ENCODE peak calls at places on chromosomes 4 and X, in eight cellular contexts. T is NCI-H1092 treated with DMSO at 0.1 percent for 48 hours, N is RKO, K is LHCN-M2, I is heart left ventricle, X is GM03348, Z is T1000, W is prostate gland. F is an unnamed sample.
A peak's percentile ranks its signal among the peaks of the same experiment; 100 is the strongest.

GRCh38 chr4:111806331-111806730 is 338.9 kb upstream of the FAM241A start:
- DNase-seq in T (no peak), N (peak; percentile 52), K (peak; percentile 6), I (no peak), X (no peak), Z (no peak), W (no peak), F (no peak)

GRCh38 chr4:152485726-152486276 is 50.1 kb downstream of the FBXW7 start:
- DNase-seq in T (no peak), N (peak; percentile 59), K (peak; percentile 87), I (no peak), X (peak; percentile 7), Z (no peak), W (no peak), F (no peak)

GRCh38 chrX:1902901-1903379 is 288.1 kb downstream of the ASMT start:
- DNase-seq in T (no peak), N (no peak), K (no peak), I (no peak), X (no peak), Z (no peak), W (no peak), F (no peak)

GRCh38 chrX:129478516-129478915 is 44.8 kb downstream of the SMARCA1 start:
- DNase-seq in T (no peak), N (no peak), K (peak; percentile 78), I (no peak), X (no peak), Z (no peak), W (no peak), F (no peak)

GRCh38 chr4:911871-912490 is 20.1 kb downstream of the GAK start:
- DNase-seq in T (no peak), N (no peak), K (no peak), I (no peak), X (no peak), Z (no peak), W (no peak), F (no peak)

GRCh38 chr4:3705236-3705987 is 60.8 kb upstream of the ADRA2C start:
- DNase-seq in T (no peak), N (no peak), K (no peak), I (no peak), X (no peak), Z (no peak), W (no peak), F (no peak)

GRCh38 chrX:132612990-132613564 is 124.2 kb upstream of the MBNL3 start:
- DNase-seq in T (peak; percentile 80), N (peak; percentile 31), K (no peak), I (peak; percentile 56), X (peak; percentile 24), Z (no peak), W (peak; percentile 7), F (no peak)

GRCh38 chr4:6896035-6896434 is 13.6 kb upstream of the TBC1D14 start:
- DNase-seq in T (no peak), N (no peak), K (no peak), I (no peak), X (no peak), Z (no peak), W (no peak), F (no peak)

GRCh38 chrX:47637546-47638195 is 7.9 kb upstream of the CFP start:
- DNase-seq in T (no peak), N (no peak), K (no peak), I (peak; percentile 54), X (no peak), Z (no peak), W (no peak), F (no peak)

GRCh38 chrX:2549874-2550273 is 49.1 kb upstream of the DHRSX start:
- DNase-seq in T (no peak), N (no peak), K (no peak), I (no peak), X (no peak), Z (no peak), W (no peak), F (no peak)

GRCh38 chr4:126710935-126711334 is 921.8 kb upstream of the INTU start:
- DNase-seq in T (no peak), N (no peak), K (no peak), I (no peak), X (no peak), Z (no peak), W (no peak), F (no peak)

GRCh38 chr4:124202106-124202505 is 510.4 kb downstream of the ANKRD50 start:
- DNase-seq in T (no peak), N (peak; percentile 11), K (no peak), I (peak; percentile 29), X (peak; percentile 22), Z (no peak), W (no peak), F (no peak)

GRCh38 chrX:27599928-27600327 is 9.8 kb downstream of the DCAF8L2 start:
- DNase-seq in T (no peak), N (peak; percentile 76), K (peak; percentile 8), I (no peak), X (no peak), Z (no peak), W (no peak), F (no peak)

GRCh38 chrX:129015381-129015780 is 507.9 kb downstream of the SMARCA1 start:
- DNase-seq in T (no peak), N (no peak), K (no peak), I (no peak), X (no peak), Z (no peak), W (no peak), F (no peak)

GRCh38 chrX:64908121-64908520 is 68.1 kb downstream of the ZC4H2 start:
- DNase-seq in T (no peak), N (no peak), K (no peak), I (no peak), X (no peak), Z (no peak), W (no peak), F (no peak)

GRCh38 chrX:108664701-108665100 is 71.7 kb downstream of the IRS4 start:
- DNase-seq in T (no peak), N (no peak), K (no peak), I (no peak), X (no peak), Z (no peak), W (no peak), F (no peak)

GRCh38 chr4:147916351-147916750 is 184.5 kb downstream of the ARHGAP10 start:
- DNase-seq in T (no peak), N (no peak), K (peak; percentile 72), I (no peak), X (no peak), Z (no peak), W (peak; percentile 35), F (no peak)

GRCh38 chrX:47200385-47201150 is 6.9 kb downstream of the UBA1 start:
- DNase-seq in T (no peak), N (peak; percentile 47), K (peak; percentile 94), I (peak; percentile 49), X (peak; percentile 76), Z (no peak), W (peak; percentile 56), F (no peak)

GRCh38 chr4:94758141-94758699 is 465 bp downstream of the BMPR1B start:
- DNase-seq in T (no peak), N (no peak), K (peak; percentile 42), I (peak; percentile 24), X (peak; percentile 79), Z (no peak), W (peak; percentile 33), F (peak; percentile 86)

GRCh38 chrX:32788936-32789335 is 422.4 kb downstream of the DMD start:
- DNase-seq in T (no peak), N (no peak), K (no peak), I (no peak), X (no peak), Z (no peak), W (no peak), F (no peak)

GRCh38 chrX:39944416-39944815 is 153.3 kb downstream of the BCOR start:
- DNase-seq in T (no peak), N (no peak), K (no peak), I (no peak), X (no peak), Z (no peak), W (no peak), F (no peak)

GRCh38 chr4:172202480-172203076 is 389.4 kb downstream of the GALNTL6 start:
- DNase-seq in T (peak; percentile 2), N (peak; percentile 59), K (peak; percentile 38), I (no peak), X (peak; percentile 41), Z (no peak), W (no peak), F (no peak)

GRCh38 chr4:143336828-143337599 is at the start of gene GAB1:
- DNase-seq in T (peak; percentile 26), N (peak; percentile 85), K (peak; percentile 80), I (peak; percentile 87), X (peak; percentile 80), Z (peak; percentile 33), W (peak; percentile 68), F (peak; percentile 89)

GRCh38 chrX:151754042-151754419 is 19.5 kb downstream of the CNGA2 start:
- DNase-seq in T (peak; percentile 78), N (peak; percentile 3), K (no peak), I (no peak), X (peak; percentile 72), Z (peak; percentile 6), W (peak; percentile 10), F (peak; percentile 67)

GRCh38 chr4:163161536-163162205 is 5.0 kb downstream of the NAF1 start:
- DNase-seq in T (no peak), N (peak; percentile 83), K (peak; percentile 81), I (no peak), X (peak; percentile 48), Z (no peak), W (no peak), F (no peak)

GRCh38 chr4:71209161-71209560 is 129.7 kb upstream of the SLC4A4 start:
- DNase-seq in T (no peak), N (no peak), K (peak; percentile 50), I (no peak), X (peak; percentile 81), Z (no peak), W (no peak), F (no peak)

GRCh38 chr4:68498413-68499007 is 51.2 kb downstream of the TMPRSS11E start:
- DNase-seq in T (peak; percentile 36), N (peak; percentile 81), K (peak; percentile 57), I (peak; percentile 20), X (peak; percentile 52), Z (peak; percentile 39), W (peak; percentile 44), F (peak; percentile 81)

GRCh38 chr4:7675612-7676320 is 241.0 kb upstream of the PSAPL1 start:
- DNase-seq in T (no peak), N (no peak), K (no peak), I (no peak), X (no peak), Z (no peak), W (no peak), F (no peak)

GRCh38 chrX:38654302-38654701 is 93.0 kb downstream of the TSPAN7 start:
- DNase-seq in T (peak; percentile 7), N (peak; percentile 48), K (peak; percentile 27), I (no peak), X (peak; percentile 22), Z (no peak), W (no peak), F (no peak)

GRCh38 chr4:128606173-128606572 is 203.3 kb upstream of the JADE1 start:
- DNase-seq in T (no peak), N (peak; percentile 71), K (peak; percentile 88), I (no peak), X (peak; percentile 18), Z (peak; percentile 9), W (no peak), F (no peak)

GRCh38 chrX:138938003-138938402 is 226.5 kb upstream of the FGF13 start:
- DNase-seq in T (no peak), N (no peak), K (no peak), I (no peak), X (no peak), Z (no peak), W (no peak), F (no peak)

GRCh38 chr4:120636120-120636630 is 286.4 kb downstream of the PRDM5 start:
- DNase-seq in T (no peak), N (peak; percentile 13), K (no peak), I (no peak), X (no peak), Z (no peak), W (no peak), F (no peak)

GRCh38 chrX:154074199-154074598 is 23.3 kb downstream of the MECP2 start:
- DNase-seq in T (no peak), N (no peak), K (peak; percentile 70), I (no peak), X (peak; percentile 58), Z (no peak), W (no peak), F (no peak)

GRCh38 chr4:88599298-88599697 is 7.0 kb downstream of the HERC3 start:
- DNase-seq in T (no peak), N (no peak), K (peak; percentile 37), I (no peak), X (no peak), Z (no peak), W (peak; percentile 30), F (no peak)